ENCODE peak calls at places on chromosome 11, in five cellular contexts. One of them, this sample, is unnamed. For H3K4me1, the result is how much of the 10 kb centered on the place peaks cover.

GRCh38 chr11:58573451-58574104 is 2.1 kb downstream of the LPXN start:
- DNase-seq in tibial nerve: peak
- DNase-seq in breast epithelium: no peak
- DNase-seq in right lobe of liver: peak
- DNase-seq in H1: no peak
- DNase-seq in this sample: peak

GRCh38 chr11:99584822-99585221 is 564.1 kb downstream of the CNTN5 start:
- DNase-seq in tibial nerve: no peak
- DNase-seq in breast epithelium: no peak
- DNase-seq in right lobe of liver: no peak
- DNase-seq in H1: no peak
- DNase-seq in this sample: no peak

GRCh38 chr11:19183641-19184040 is 18.1 kb downstream of the CSRP3 start:
- DNase-seq in tibial nerve: no peak
- DNase-seq in breast epithelium: no peak
- DNase-seq in right lobe of liver: no peak
- DNase-seq in H1: no peak
- DNase-seq in this sample: no peak

GRCh38 chr11:63622318-63622717 is 8.1 kb upstream of the PLAAT3 start:
- DNase-seq in tibial nerve: no peak
- DNase-seq in breast epithelium: no peak
- DNase-seq in right lobe of liver: no peak
- DNase-seq in H1: no peak
- DNase-seq in this sample: no peak

GRCh38 chr11:3092603-3093141 is 35.4 kb upstream of the CARS1 start:
- DNase-seq in tibial nerve: no peak
- DNase-seq in breast epithelium: no peak
- DNase-seq in right lobe of liver: no peak
- DNase-seq in H1: no peak
- DNase-seq in this sample: no peak

GRCh38 chr11:91243630-91244029 is 981.0 kb upstream of the FAT3 start:
- DNase-seq in tibial nerve: no peak
- DNase-seq in breast epithelium: no peak
- DNase-seq in right lobe of liver: no peak
- DNase-seq in H1: no peak
- DNase-seq in this sample: no peak

GRCh38 chr11:78223320-78223954 is 34.7 kb downstream of the USP35 start:
- DNase-seq in tibial nerve: no peak
- DNase-seq in breast epithelium: no peak
- DNase-seq in right lobe of liver: no peak
- DNase-seq in H1: no peak
- DNase-seq in this sample: no peak

GRCh38 chr11:83549984-83550667 is 264.0 kb upstream of the CCDC90B start:
- DNase-seq in tibial nerve: no peak
- DNase-seq in breast epithelium: no peak
- DNase-seq in right lobe of liver: no peak
- DNase-seq in H1: no peak
- DNase-seq in this sample: no peak

GRCh38 chr11:73577496-73577917 is 20.4 kb downstream of the FAM168A start:
- DNase-seq in tibial nerve: no peak
- DNase-seq in breast epithelium: no peak
- DNase-seq in right lobe of liver: no peak
- DNase-seq in H1: no peak
- DNase-seq in this sample: no peak

GRCh38 chr11:120139316-120140069 is 1.6 kb upstream of the TRIM29 start:
- DNase-seq in tibial nerve: peak
- DNase-seq in breast epithelium: no peak
- DNase-seq in right lobe of liver: no peak
- DNase-seq in H1: no peak
- DNase-seq in this sample: no peak

GRCh38 chr11:115919341-115920086 is 415.3 kb upstream of the CADM1 start:
- DNase-seq in tibial nerve: no peak
- DNase-seq in breast epithelium: no peak
- DNase-seq in right lobe of liver: peak
- DNase-seq in H1: no peak
- DNase-seq in this sample: no peak

GRCh38 chr11:17722000-17722643 is 2.8 kb downstream of the MYOD1 start:
- DNase-seq in tibial nerve: no peak
- DNase-seq in breast epithelium: no peak
- DNase-seq in right lobe of liver: peak
- DNase-seq in H1: no peak
- DNase-seq in this sample: no peak

GRCh38 chr11:23973244-23973643 is 523.6 kb upstream of the LUZP2 start:
- DNase-seq in tibial nerve: no peak
- DNase-seq in breast epithelium: no peak
- DNase-seq in right lobe of liver: no peak
- DNase-seq in H1: no peak
- DNase-seq in this sample: no peak

GRCh38 chr11:3231851-3232744 is at the start of gene MRGPRE:
- DNase-seq in tibial nerve: no peak
- DNase-seq in breast epithelium: no peak
- DNase-seq in right lobe of liver: peak
- DNase-seq in H1: no peak
- DNase-seq in this sample: peak

GRCh38 chr11:72297828-72298227 is 53.9 kb upstream of the PHOX2A start:
- DNase-seq in tibial nerve: no peak
- DNase-seq in breast epithelium: peak
- DNase-seq in right lobe of liver: no peak
- DNase-seq in H1: no peak
- DNase-seq in this sample: no peak

GRCh38 chr11:66951927-66952337 is 6.3 kb downstream of the PC start:
- DNase-seq in tibial nerve: no peak
- DNase-seq in breast epithelium: peak
- DNase-seq in right lobe of liver: no peak
- DNase-seq in H1: no peak
- DNase-seq in this sample: no peak

GRCh38 chr11:113168804-113169342 is 145.5 kb upstream of the TTC12 start:
- DNase-seq in tibial nerve: no peak
- DNase-seq in breast epithelium: no peak
- DNase-seq in right lobe of liver: no peak
- DNase-seq in H1: no peak
- DNase-seq in this sample: no peak

GRCh38 chr11:12288212-12288933 is 89.0 kb upstream of the PARVA start:
- DNase-seq in tibial nerve: peak
- DNase-seq in breast epithelium: peak
- DNase-seq in right lobe of liver: peak
- DNase-seq in H1: peak
- DNase-seq in this sample: peak
- H3K4me1 ChIP-seq in tibial nerve: under half
- H3K4me1 ChIP-seq in breast epithelium: under half
- H3K4me1 ChIP-seq in right lobe of liver: under half
- H3K4me1 ChIP-seq in H1: under half
- H3K4me1 ChIP-seq in this sample: under half

DNA sequence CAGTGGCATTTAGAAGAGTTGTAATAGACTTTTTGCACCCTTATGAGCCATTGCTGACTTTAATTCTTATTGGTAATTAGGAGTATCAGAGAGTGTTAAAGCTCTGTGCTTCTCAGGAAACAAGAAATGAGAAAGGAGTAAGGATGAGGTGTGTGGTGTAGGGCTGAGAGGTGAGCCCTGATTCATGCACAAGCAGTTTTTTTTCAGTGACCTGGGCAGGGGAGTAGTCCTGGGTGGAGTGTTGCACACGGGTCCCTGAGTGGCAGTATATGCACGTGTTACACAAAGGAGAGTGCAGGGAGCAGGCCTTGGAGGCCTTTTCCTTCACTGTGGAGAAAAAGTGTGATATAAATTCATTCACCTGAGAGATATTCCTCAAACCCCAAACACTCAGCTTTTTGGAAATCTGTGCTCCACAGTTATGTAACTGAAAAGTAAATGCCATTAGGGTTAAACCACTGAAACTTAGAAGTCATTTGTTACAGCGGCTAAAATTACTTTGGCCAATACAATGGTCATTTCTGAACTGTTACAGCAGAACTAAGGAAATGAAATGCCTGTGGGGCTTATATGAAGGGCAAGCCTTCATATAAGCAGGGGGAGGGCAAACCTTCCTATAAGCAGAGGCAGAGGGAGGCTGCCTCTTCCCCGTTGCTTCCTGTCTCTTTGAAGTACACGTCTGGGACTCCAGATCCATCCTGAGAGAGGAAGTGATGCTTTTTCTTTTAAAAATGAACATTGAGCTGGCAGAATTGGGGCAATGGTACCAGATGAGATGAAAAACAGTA is 62.6 kb upstream of the OLFML1 start:
- DNase-seq in tibial nerve: no peak
- DNase-seq in breast epithelium: no peak
- DNase-seq in right lobe of liver: no peak
- DNase-seq in H1: no peak
- DNase-seq in this sample: no peak
- TF ChIP-seq CTCF in tibial nerve: no peak
- TF ChIP-seq CTCF in breast epithelium: no peak
- TF ChIP-seq CTCF in right lobe of liver: no peak
- TF ChIP-seq CTCF in H1: no peak
- TF ChIP-seq CTCF in this sample: no peak

GRCh38 chr11:64888761-64889511 is 10.5 kb upstream of the EHD1 start:
- DNase-seq in tibial nerve: no peak
- DNase-seq in breast epithelium: no peak
- DNase-seq in right lobe of liver: no peak
- DNase-seq in H1: no peak
- DNase-seq in this sample: no peak

GRCh38 chr11:64887234-64887756 is 8.9 kb upstream of the EHD1 start:
- DNase-seq in tibial nerve: no peak
- DNase-seq in breast epithelium: no peak
- DNase-seq in right lobe of liver: no peak
- DNase-seq in H1: no peak
- DNase-seq in this sample: no peak

GRCh38 chr11:64887757-64888405 is 9.5 kb upstream of the EHD1 start:
- DNase-seq in tibial nerve: peak
- DNase-seq in breast epithelium: peak
- DNase-seq in right lobe of liver: peak
- DNase-seq in H1: peak
- DNase-seq in this sample: peak

GRCh38 chr11:64890084-64890944 is 11.9 kb upstream of the EHD1 start:
- DNase-seq in tibial nerve: no peak
- DNase-seq in breast epithelium: no peak
- DNase-seq in right lobe of liver: no peak
- DNase-seq in H1: no peak
- DNase-seq in this sample: no peak

DNA sequence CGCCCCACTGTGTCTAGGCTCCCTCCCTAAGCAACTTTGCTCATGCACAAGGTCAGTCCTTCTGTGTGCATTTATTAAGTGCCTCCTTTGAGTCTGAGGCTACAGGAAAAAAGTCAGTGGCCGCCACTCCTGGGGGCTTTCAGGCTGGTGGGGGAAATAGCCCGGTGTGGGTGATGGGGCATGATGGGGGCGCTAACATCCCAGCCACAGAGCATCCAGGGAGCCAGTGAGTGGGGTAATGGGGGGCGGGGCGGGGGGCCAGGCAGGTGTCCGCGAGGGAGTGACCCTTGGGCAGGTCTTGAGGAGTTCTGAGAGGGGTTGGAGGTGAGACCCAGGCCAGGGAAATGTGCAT is 10.0 kb upstream of the EHD1 start:
- DNase-seq in tibial nerve: no peak
- DNase-seq in breast epithelium: no peak
- DNase-seq in right lobe of liver: no peak
- DNase-seq in H1: no peak
- DNase-seq in this sample: no peak
- H3K4me3 ChIP-seq in tibial nerve: no peak
- H3K4me3 ChIP-seq in breast epithelium: peak
- H3K4me3 ChIP-seq in right lobe of liver: no peak
- H3K4me3 ChIP-seq in H1: no peak
- H3K4me3 ChIP-seq in this sample: no peak

DNA sequence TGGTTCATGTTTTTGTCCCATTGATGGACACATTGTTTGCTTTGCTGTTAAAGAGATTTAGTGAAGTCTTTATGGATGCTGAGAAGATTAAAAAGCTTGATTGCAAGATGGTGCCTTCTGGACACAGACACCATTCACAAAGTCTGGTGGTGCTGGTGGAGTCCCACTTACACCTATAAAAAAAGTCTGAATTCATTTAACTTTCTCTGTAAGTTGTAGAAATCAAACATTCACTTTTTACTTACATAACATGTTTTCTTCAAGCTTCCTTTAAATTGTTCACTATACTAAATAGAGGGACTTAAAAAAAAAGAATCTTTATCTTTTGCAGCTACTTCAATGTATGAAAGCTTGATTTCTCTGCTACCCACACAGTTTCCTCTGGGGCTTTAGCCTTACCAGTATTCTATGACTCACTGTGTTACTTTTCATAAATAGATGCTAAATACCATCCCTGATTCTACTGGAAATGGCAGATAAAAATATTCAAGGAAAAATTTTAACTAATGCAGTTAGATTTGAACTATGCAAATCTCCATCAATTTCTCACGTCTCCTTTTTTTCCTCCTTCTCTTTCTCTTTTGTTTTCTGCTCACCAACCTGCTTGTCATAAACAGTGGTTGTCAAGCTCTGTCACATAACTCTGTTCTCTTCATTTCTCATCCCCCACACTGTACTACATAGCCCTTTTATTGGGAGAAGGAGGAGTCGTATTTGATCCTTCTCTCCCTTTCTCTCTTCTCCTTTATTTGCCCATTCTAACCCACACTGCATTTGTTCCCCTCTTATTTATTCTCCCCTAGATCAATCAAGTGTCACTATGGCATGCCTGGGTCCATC is 89.7 kb downstream of the FAM76B start:
- DNase-seq in tibial nerve: no peak
- DNase-seq in breast epithelium: no peak
- DNase-seq in right lobe of liver: no peak
- DNase-seq in H1: no peak
- DNase-seq in this sample: no peak
- H3K4me1 ChIP-seq in tibial nerve: under half
- H3K4me1 ChIP-seq in breast epithelium: under half
- H3K4me1 ChIP-seq in right lobe of liver: under half
- H3K4me1 ChIP-seq in H1: under half
- H3K4me1 ChIP-seq in this sample: under half

GRCh38 chr11:27720277-27720830 is 20.1 kb upstream of the BDNF start:
- DNase-seq in tibial nerve: no peak
- DNase-seq in breast epithelium: no peak
- DNase-seq in right lobe of liver: peak
- DNase-seq in H1: no peak
- DNase-seq in this sample: no peak
- TF ChIP-seq CTCF in tibial nerve: no peak
- TF ChIP-seq CTCF in breast epithelium: no peak
- TF ChIP-seq CTCF in right lobe of liver: no peak
- TF ChIP-seq CTCF in H1: peak
- TF ChIP-seq CTCF in this sample: no peak